ENCODE peak calls at places on chromosomes 16 and 17, in six cellular contexts. V is NCI-H1436, D is fibroblast of lung, C is NCI-H1930, O is right cardiac atrium, Y is ELR. U is an unnamed sample.

GRCh38 chr16:508884-509736 is 18.4 kb upstream of the CAPN15 start:
- DNase-seq in V (no peak), D (no peak), C (no peak), O (no peak), Y (no peak), U (no peak)

GRCh38 chr16:64773184-64773583 is 348.7 kb downstream of the CDH11 start:
- DNase-seq in V (no peak), D (no peak), C (no peak), O (no peak), Y (no peak), U (no peak)

GRCh38 chr16:87435399-87436224 is 43.5 kb downstream of the MAP1LC3B start:
- DNase-seq in V (no peak), D (peak; percentile 97), C (no peak), O (peak; percentile 61), Y (peak; percentile 90), U (peak; percentile 79)

GRCh38 chr17:38870259-38871165 is 654 bp downstream of the LASP1 start:
- DNase-seq in V (peak; percentile 48), D (peak; percentile 54), C (no peak), O (peak; percentile 94), Y (peak; percentile 81), U (peak; percentile 81)

GRCh38 chr16:51407199-51407598 is 256.1 kb upstream of the SALL1 start:
- DNase-seq in V (no peak), D (no peak), C (no peak), O (no peak), Y (no peak), U (no peak)

GRCh38 chr16:66899945-66900688 is 18.6 kb downstream of the CDH16 start:
- DNase-seq in V (peak; percentile 35), D (peak; percentile 87), C (no peak), O (peak; percentile 92), Y (peak; percentile 79), U (peak; percentile 80)

GRCh38 chr17:32794533-32795246 is 82.2 kb downstream of the MYO1D start:
- DNase-seq in V (no peak), D (no peak), C (no peak), O (no peak), Y (no peak), U (no peak)

GRCh38 chr16:79097781-79098180 is 502.8 kb downstream of the MAF start:
- DNase-seq in V (no peak), D (no peak), C (no peak), O (no peak), Y (no peak), U (no peak)

GRCh38 chr17:74296548-74296936 is 22.5 kb downstream of the DNAI2 start:
- DNase-seq in V (peak; percentile 13), D (peak; percentile 44), C (peak; percentile 29), O (peak; percentile 91), Y (peak; percentile 36), U (peak; percentile 21)

GRCh38 chr16:12347365-12347764 is 370.8 kb downstream of the SNX29 start:
- DNase-seq in V (no peak), D (no peak), C (no peak), O (no peak), Y (no peak), U (no peak)

GRCh38 chr16:21184834-21185233 is 26.4 kb downstream of the LDAF1 start:
- DNase-seq in V (no peak), D (no peak), C (no peak), O (no peak), Y (peak; percentile 27), U (no peak)

GRCh38 chr16:28531777-28532744 is 6.7 kb downstream of the NUPR1 start:
- DNase-seq in V (no peak), D (peak; percentile 34), C (no peak), O (peak; percentile 96), Y (no peak), U (no peak)

GRCh38 chr16:56357765-56358322 is 67.5 kb downstream of the AMFR start:
- DNase-seq in V (no peak), D (no peak), C (no peak), O (peak; percentile 54), Y (no peak), U (no peak)

GRCh38 chr16:84810518-84811273 is 9.1 kb upstream of the CRISPLD2 start:
- DNase-seq in V (no peak), D (peak; percentile 77), C (no peak), O (no peak), Y (peak; percentile 67), U (no peak)

GRCh38 chr17:8176197-8176940 is at the start of gene TMEM107:
- DNase-seq in V (peak; percentile 91), D (peak; percentile 80), C (peak; percentile 87), O (peak; percentile 96), Y (peak; percentile 94), U (peak; percentile 88)